ENCODE peak calls at places on chromosome 1, in six cellular contexts. One of them, this sample, is unnamed.

GRCh38 chr1:22229374-22229773 is 86.5 kb upstream of the WNT4 start:
- DNase-seq in lower leg skin: no peak
- DNase-seq in choroid plexus epithelial cell: peak; percentile 61
- DNase-seq in neural crest cell: no peak
- DNase-seq in GM13976: no peak
- DNase-seq in B cell: no peak
- DNase-seq in this sample: no peak

GRCh38 chr1:195462152-195462551 is 1146.1 kb downstream of the KCNT2 start:
- DNase-seq in lower leg skin: no peak
- DNase-seq in choroid plexus epithelial cell: no peak
- DNase-seq in neural crest cell: no peak
- DNase-seq in GM13976: no peak
- DNase-seq in B cell: no peak
- DNase-seq in this sample: no peak

GRCh38 chr1:67791686-67792475 is 41.4 kb downstream of the GNG12 start:
- DNase-seq in lower leg skin: no peak
- DNase-seq in choroid plexus epithelial cell: peak; percentile 93
- DNase-seq in neural crest cell: no peak
- DNase-seq in GM13976: no peak
- DNase-seq in B cell: no peak
- DNase-seq in this sample: no peak

GRCh38 chr1:173503391-173503790 is 26.3 kb downstream of the PRDX6 start:
- DNase-seq in lower leg skin: no peak
- DNase-seq in choroid plexus epithelial cell: peak; percentile 51
- DNase-seq in neural crest cell: no peak
- DNase-seq in GM13976: no peak
- DNase-seq in B cell: no peak
- DNase-seq in this sample: no peak

GRCh38 chr1:2374260-2375155 is 16.8 kb downstream of the MORN1 start:
- DNase-seq in lower leg skin: no peak
- DNase-seq in choroid plexus epithelial cell: no peak
- DNase-seq in neural crest cell: no peak
- DNase-seq in GM13976: no peak
- DNase-seq in B cell: no peak
- DNase-seq in this sample: no peak

GRCh38 chr1:157034137-157034800 is 11.3 kb downstream of the ARHGEF11 start:
- DNase-seq in lower leg skin: no peak
- DNase-seq in choroid plexus epithelial cell: no peak
- DNase-seq in neural crest cell: peak; percentile 34
- DNase-seq in GM13976: no peak
- DNase-seq in B cell: no peak
- DNase-seq in this sample: no peak

GRCh38 chr1:54922921-54923421 is 36.0 kb upstream of the DHCR24 start:
- DNase-seq in lower leg skin: peak; percentile 44
- DNase-seq in choroid plexus epithelial cell: no peak
- DNase-seq in neural crest cell: no peak
- DNase-seq in GM13976: no peak
- DNase-seq in B cell: no peak
- DNase-seq in this sample: no peak

GRCh38 chr1:160726114-160726497 is 12.9 kb upstream of the SLAMF7 start:
- DNase-seq in lower leg skin: no peak
- DNase-seq in choroid plexus epithelial cell: peak; percentile 6
- DNase-seq in neural crest cell: no peak
- DNase-seq in GM13976: peak; percentile 34
- DNase-seq in B cell: no peak
- DNase-seq in this sample: no peak

GRCh38 chr1:5941671-5942070 is 50.6 kb downstream of the NPHP4 start:
- DNase-seq in lower leg skin: no peak
- DNase-seq in choroid plexus epithelial cell: no peak
- DNase-seq in neural crest cell: no peak
- DNase-seq in GM13976: no peak
- DNase-seq in B cell: no peak
- DNase-seq in this sample: no peak

GRCh38 chr1:116737020-116737854 is 17.0 kb upstream of the CD2 start:
- DNase-seq in lower leg skin: no peak
- DNase-seq in choroid plexus epithelial cell: peak; percentile 75
- DNase-seq in neural crest cell: peak; percentile 51
- DNase-seq in GM13976: peak; percentile 78
- DNase-seq in B cell: peak; percentile 58
- DNase-seq in this sample: peak; percentile 75

GRCh38 chr1:50705041-50705440 is 255.0 kb downstream of the FAF1 start:
- DNase-seq in lower leg skin: no peak
- DNase-seq in choroid plexus epithelial cell: peak; percentile 21
- DNase-seq in neural crest cell: no peak
- DNase-seq in GM13976: no peak
- DNase-seq in B cell: no peak
- DNase-seq in this sample: no peak

GRCh38 chr1:77430966-77431735 is 149.3 kb downstream of the AK5 start:
- DNase-seq in lower leg skin: no peak
- DNase-seq in choroid plexus epithelial cell: peak; percentile 7
- DNase-seq in neural crest cell: no peak
- DNase-seq in GM13976: no peak
- DNase-seq in B cell: no peak
- DNase-seq in this sample: no peak

GRCh38 chr1:228463559-228464455 is 23.4 kb upstream of the RNF187 start:
- DNase-seq in lower leg skin: no peak
- DNase-seq in choroid plexus epithelial cell: no peak
- DNase-seq in neural crest cell: peak; percentile 37
- DNase-seq in GM13976: peak; percentile 68
- DNase-seq in B cell: peak; percentile 49
- DNase-seq in this sample: peak; percentile 53
- TF ChIP-seq CTCF in lower leg skin: no peak
- TF ChIP-seq CTCF in choroid plexus epithelial cell: peak; percentile 13
- TF ChIP-seq CTCF in neural crest cell: peak; percentile 41
- TF ChIP-seq CTCF in GM13976: no peak
- TF ChIP-seq CTCF in B cell: no peak
- TF ChIP-seq CTCF in this sample: peak; percentile 16

GRCh38 chr1:35340519-35340918 is 72.0 kb downstream of the ZMYM4 start:
- DNase-seq in lower leg skin: no peak
- DNase-seq in choroid plexus epithelial cell: no peak
- DNase-seq in neural crest cell: no peak
- DNase-seq in GM13976: no peak
- DNase-seq in B cell: no peak
- DNase-seq in this sample: no peak

GRCh38 chr1:35350872-35351271 is 82.4 kb downstream of the ZMYM4 start:
- DNase-seq in lower leg skin: no peak
- DNase-seq in choroid plexus epithelial cell: no peak
- DNase-seq in neural crest cell: no peak
- DNase-seq in GM13976: no peak
- DNase-seq in B cell: no peak
- DNase-seq in this sample: no peak

GRCh38 chr1:35345439-35345981 is 77.0 kb downstream of the ZMYM4 start:
- DNase-seq in lower leg skin: no peak
- DNase-seq in choroid plexus epithelial cell: peak; percentile 51
- DNase-seq in neural crest cell: no peak
- DNase-seq in GM13976: no peak
- DNase-seq in B cell: no peak
- DNase-seq in this sample: no peak
- TF ChIP-seq CTCF in lower leg skin: no peak
- TF ChIP-seq CTCF in choroid plexus epithelial cell: no peak
- TF ChIP-seq CTCF in neural crest cell: no peak
- TF ChIP-seq CTCF in GM13976: no peak
- TF ChIP-seq CTCF in B cell: no peak
- TF ChIP-seq CTCF in this sample: no peak

DNA sequence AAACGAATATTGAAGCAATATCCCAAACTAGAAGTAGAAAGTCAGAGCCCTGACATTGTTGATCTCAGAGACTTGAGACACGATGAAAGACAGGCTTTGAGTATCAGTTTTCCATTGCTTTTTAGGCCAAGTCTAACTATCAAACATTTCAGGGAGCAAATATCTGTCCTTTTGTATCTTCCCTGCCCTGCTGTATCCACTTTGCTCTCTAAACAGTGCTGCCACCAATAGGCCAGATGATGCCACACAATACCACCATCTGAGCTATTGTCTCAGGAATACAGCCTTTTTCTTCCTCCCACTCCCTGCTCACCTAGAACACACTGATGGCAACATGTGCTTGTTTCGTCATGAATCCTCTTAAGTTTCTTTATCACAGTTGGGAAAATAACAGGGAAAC is 62.6 kb upstream of the SPAG17 start:
- DNase-seq in lower leg skin: no peak
- DNase-seq in choroid plexus epithelial cell: peak; percentile 31
- DNase-seq in neural crest cell: no peak
- DNase-seq in GM13976: no peak
- DNase-seq in B cell: no peak
- DNase-seq in this sample: no peak
- TF ChIP-seq CTCF in lower leg skin: no peak
- TF ChIP-seq CTCF in choroid plexus epithelial cell: peak; percentile 54
- TF ChIP-seq CTCF in neural crest cell: peak; percentile 37
- TF ChIP-seq CTCF in GM13976: peak; percentile 24
- TF ChIP-seq CTCF in B cell: no peak
- TF ChIP-seq CTCF in this sample: peak; percentile 33

GRCh38 chr1:33007190-33008050 is 29.3 kb downstream of the AK2 start:
- DNase-seq in lower leg skin: peak; percentile 63
- DNase-seq in choroid plexus epithelial cell: peak; percentile 96
- DNase-seq in neural crest cell: no peak
- DNase-seq in GM13976: no peak
- DNase-seq in B cell: no peak
- DNase-seq in this sample: no peak
- TF ChIP-seq CTCF in lower leg skin: no peak
- TF ChIP-seq CTCF in choroid plexus epithelial cell: peak; percentile 82
- TF ChIP-seq CTCF in neural crest cell: peak; percentile 61
- TF ChIP-seq CTCF in GM13976: peak; percentile 6
- TF ChIP-seq CTCF in B cell: peak; percentile 16
- TF ChIP-seq CTCF in this sample: no peak

DNA sequence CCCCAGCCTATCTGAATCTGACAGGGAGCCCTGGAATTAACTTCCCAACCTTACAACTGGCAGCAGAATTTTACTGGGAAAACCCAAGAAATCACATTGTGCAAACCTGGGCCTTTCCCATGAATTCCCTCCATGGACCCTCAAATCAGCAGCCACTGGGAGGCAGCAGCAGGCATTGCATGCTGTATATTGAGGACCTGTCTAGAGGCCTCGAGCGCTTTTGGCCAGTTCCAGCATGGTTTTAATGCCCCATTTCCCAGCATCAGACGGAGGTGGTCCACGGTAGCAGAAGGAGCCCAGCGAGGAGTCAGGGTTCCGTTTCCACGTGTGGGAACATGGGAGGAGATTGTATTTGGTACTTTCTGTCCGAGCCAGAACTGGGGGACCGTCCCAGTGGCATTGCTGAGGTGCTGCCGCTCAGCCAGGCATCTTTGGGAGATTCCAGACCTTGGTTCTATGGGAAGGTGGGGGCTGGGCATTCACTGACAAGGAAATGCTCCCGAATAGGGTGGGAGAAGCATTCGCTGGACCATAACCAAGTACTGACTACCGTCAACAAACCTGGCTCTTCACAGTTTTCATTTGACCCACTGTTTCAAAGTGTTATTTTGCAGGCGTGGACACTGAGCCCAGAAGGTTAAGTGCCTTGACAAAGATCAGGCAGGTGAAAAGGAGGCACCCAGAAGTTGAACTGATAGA is 15.9 kb downstream of the BMP8A start:
- DNase-seq in lower leg skin: no peak
- DNase-seq in choroid plexus epithelial cell: peak; percentile 48
- DNase-seq in neural crest cell: no peak
- DNase-seq in GM13976: no peak
- DNase-seq in B cell: no peak
- DNase-seq in this sample: no peak
- TF ChIP-seq CTCF in lower leg skin: no peak
- TF ChIP-seq CTCF in choroid plexus epithelial cell: peak; percentile 68
- TF ChIP-seq CTCF in neural crest cell: peak; percentile 43
- TF ChIP-seq CTCF in GM13976: no peak
- TF ChIP-seq CTCF in B cell: no peak
- TF ChIP-seq CTCF in this sample: peak; percentile 10

GRCh38 chr1:226404904-226405222 is 3.0 kb downstream of the PARP1 start:
- DNase-seq in lower leg skin: no peak
- DNase-seq in choroid plexus epithelial cell: no peak
- DNase-seq in neural crest cell: no peak
- DNase-seq in GM13976: no peak
- DNase-seq in B cell: no peak
- DNase-seq in this sample: no peak

GRCh38 chr1:226402615-226403521 is 5.0 kb downstream of the PARP1 start:
- DNase-seq in lower leg skin: no peak
- DNase-seq in choroid plexus epithelial cell: no peak
- DNase-seq in neural crest cell: no peak
- DNase-seq in GM13976: no peak
- DNase-seq in B cell: no peak
- DNase-seq in this sample: no peak

GRCh38 chr1:226405411-226405988 is 2.4 kb downstream of the PARP1 start:
- DNase-seq in lower leg skin: no peak
- DNase-seq in choroid plexus epithelial cell: no peak
- DNase-seq in neural crest cell: no peak
- DNase-seq in GM13976: peak; percentile 59
- DNase-seq in B cell: no peak
- DNase-seq in this sample: peak; percentile 51

GRCh38 chr1:226404063-226404903 is 3.6 kb downstream of the PARP1 start:
- DNase-seq in lower leg skin: no peak
- DNase-seq in choroid plexus epithelial cell: peak; percentile 38
- DNase-seq in neural crest cell: no peak
- DNase-seq in GM13976: no peak
- DNase-seq in B cell: no peak
- DNase-seq in this sample: no peak

DNA sequence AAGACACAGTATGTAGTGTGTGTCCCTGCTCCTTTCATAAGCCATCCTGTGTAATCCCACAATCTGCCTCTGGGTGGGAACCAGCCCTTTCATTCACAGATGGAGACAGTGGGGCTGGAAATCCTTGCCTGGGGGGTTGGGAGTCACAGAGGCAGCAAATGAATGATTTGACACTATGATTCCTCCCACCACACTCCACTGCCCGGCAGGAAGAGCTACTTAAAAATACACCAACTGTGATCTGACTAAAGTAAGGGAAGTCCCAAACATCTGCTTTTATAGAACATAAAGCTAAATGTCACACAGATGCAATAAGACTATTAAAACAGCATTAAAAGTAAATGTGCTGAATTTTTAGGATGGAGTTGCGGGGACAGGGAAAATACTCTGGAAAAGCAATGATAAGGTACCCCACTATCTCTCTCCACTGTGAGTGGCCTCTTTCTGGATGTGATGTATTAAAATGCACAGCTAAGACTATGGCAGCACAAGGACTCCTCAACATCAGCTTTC is 4.3 kb downstream of the PARP1 start:
- DNase-seq in lower leg skin: no peak
- DNase-seq in choroid plexus epithelial cell: peak; percentile 40
- DNase-seq in neural crest cell: peak; percentile 29
- DNase-seq in GM13976: no peak
- DNase-seq in B cell: no peak
- DNase-seq in this sample: peak; percentile 31
- TF ChIP-seq CTCF in lower leg skin: no peak
- TF ChIP-seq CTCF in choroid plexus epithelial cell: peak; percentile 59
- TF ChIP-seq CTCF in neural crest cell: peak; percentile 53
- TF ChIP-seq CTCF in GM13976: no peak
- TF ChIP-seq CTCF in B cell: peak; percentile 38
- TF ChIP-seq CTCF in this sample: peak; percentile 14